ENCODE peak calls at places on chromosomes 1 and 21, in four cellular contexts. B is upper lobe of left lung, M is tibial nerve, Z is suprapubic skin. A is an unnamed sample.

GRCh38 chr1:164092603-164093353 is 466.2 kb upstream of the PBX1 start:
- DNase-seq in B (no peak), M (no peak), Z (no peak), A (peak)

GRCh38 chr1:115807723-115808122 is 33.2 kb downstream of the NHLH2 start:
- DNase-seq in B (no peak), M (peak), Z (no peak), A (peak)

GRCh38 chr1:165455111-165455510 is 10.2 kb upstream of the RXRG start:
- DNase-seq in B (no peak), M (no peak), Z (no peak), A (no peak)

GRCh38 chr1:223258751-223259177 is 105.2 kb downstream of the SUSD4 start:
- DNase-seq in B (no peak), M (no peak), Z (no peak), A (no peak)

GRCh38 chr1:201311356-201312011 is 28.2 kb downstream of the PKP1 start:
- DNase-seq in B (no peak), M (no peak), Z (no peak), A (no peak)

GRCh38 chr1:17885663-17886062 is 130.5 kb downstream of the ACTL8 start:
- DNase-seq in B (no peak), M (no peak), Z (peak), A (no peak)

GRCh38 chr1:115130786-115131185 is 41.5 kb upstream of the TSPAN2 start:
- DNase-seq in B (no peak), M (no peak), Z (no peak), A (no peak)

GRCh38 chr1:59673575-59674467 is 140.9 kb upstream of the HOOK1 start:
- DNase-seq in B (peak), M (no peak), Z (no peak), A (peak)

GRCh38 chr1:161834967-161835366 is 68.8 kb downstream of the ATF6 start:
- DNase-seq in B (no peak), M (no peak), Z (no peak), A (no peak)

GRCh38 chr1:177170756-177171535 is at the start of gene BRINP2:
- DNase-seq in B (peak), M (no peak), Z (no peak), A (peak)

GRCh38 chr1:183039985-183040447 is 16.8 kb downstream of the LAMC1 start:
- DNase-seq in B (no peak), M (no peak), Z (no peak), A (no peak)

GRCh38 chr21:36722370-36723368 is 23.8 kb downstream of the SIM2 start:
- DNase-seq in B (no peak), M (no peak), Z (peak), A (no peak)

GRCh38 chr21:46304955-46305354 is 18.7 kb downstream of the C21orf58 start:
- DNase-seq in B (no peak), M (no peak), Z (no peak), A (no peak)

GRCh38 chr1:101237229-101237837 is 514 bp downstream of the S1PR1 start:
- DNase-seq in B (no peak), M (no peak), Z (no peak), A (no peak)

GRCh38 chr1:6612641-6613360 is 730 bp upstream of the PHF13 start:
- DNase-seq in B (no peak), M (peak), Z (peak), A (peak)

GRCh38 chr1:75188892-75189291 is 54.7 kb downstream of the LHX8 start:
- DNase-seq in B (no peak), M (no peak), Z (no peak), A (no peak)

GRCh38 chr21:40846057-40846456 is 901 bp downstream of the DSCAM start:
- DNase-seq in B (no peak), M (no peak), Z (no peak), A (no peak)

GRCh38 chr21:33908760-33909159 is 6.8 kb downstream of the ATP5PO start:
- DNase-seq in B (no peak), M (no peak), Z (no peak), A (no peak)

GRCh38 chr1:70714149-70714548 is 303.1 kb downstream of the CTH start:
- DNase-seq in B (no peak), M (no peak), Z (no peak), A (no peak)

GRCh38 chr1:245489838-245490237 is 335.1 kb downstream of the KIF26B start:
- DNase-seq in B (no peak), M (no peak), Z (no peak), A (no peak)

GRCh38 chr1:90726716-90727480 is 9.8 kb upstream of the BARHL2 start:
- DNase-seq in B (peak), M (no peak), Z (peak), A (no peak)

GRCh38 chr1:28045777-28046176 is 42.6 kb downstream of the EYA3 start:
- DNase-seq in B (no peak), M (no peak), Z (no peak), A (no peak)

GRCh38 chr1:204520834-204521709 is 4.9 kb downstream of the MDM4 start:
- DNase-seq in B (no peak), M (no peak), Z (no peak), A (peak)

GRCh38 chr1:59521456-59521855 is 224.6 kb downstream of the FGGY start:
- DNase-seq in B (no peak), M (no peak), Z (no peak), A (no peak)

GRCh38 chr1:6460349-6461236 is 5.4 kb downstream of the TNFRSF25 start:
- DNase-seq in B (no peak), M (no peak), Z (no peak), A (no peak)

GRCh38 chr1:181127898-181128453 is 39.5 kb downstream of the IER5 start:
- DNase-seq in B (no peak), M (no peak), Z (no peak), A (no peak)

GRCh38 chr1:175521265-175522040 is 221.9 kb downstream of the TNR start:
- DNase-seq in B (no peak), M (no peak), Z (no peak), A (peak)

GRCh38 chr1:54170961-54171460 is 18.2 kb upstream of the CDCP2 start:
- DNase-seq in B (no peak), M (no peak), Z (no peak), A (no peak)

GRCh38 chr1:89873757-89874156 is 52.9 kb downstream of the LRRC8D start:
- DNase-seq in B (no peak), M (no peak), Z (no peak), A (no peak)

GRCh38 chr1:93638981-93639380 is 42.7 kb downstream of the BCAR3 start:
- DNase-seq in B (no peak), M (no peak), Z (no peak), A (no peak)

GRCh38 chr1:222843434-222844107 is 28.7 kb downstream of the DISP1 start:
- DNase-seq in B (no peak), M (no peak), Z (no peak), A (no peak)

GRCh38 chr1:204927673-204928641 is 57.3 kb downstream of the NFASC start:
- DNase-seq in B (no peak), M (no peak), Z (no peak), A (no peak)

GRCh38 chr1:165712764-165713163 is 14.4 kb upstream of the ALDH9A1 start:
- DNase-seq in B (no peak), M (no peak), Z (no peak), A (no peak)

GRCh38 chr1:212284332-212284743 is 872 bp upstream of the PPP2R5A start:
- DNase-seq in B (no peak), M (peak), Z (no peak), A (no peak)

GRCh38 chr1:159211331-159212136 is 6.9 kb downstream of the ACKR1 start:
- DNase-seq in B (no peak), M (peak), Z (no peak), A (peak)

GRCh38 chr1:152186556-152187285 is 27.7 kb upstream of the RPTN start:
- DNase-seq in B (no peak), M (no peak), Z (no peak), A (no peak)

GRCh38 chr1:171883844-171884243 is 42.5 kb downstream of the DNM3 start:
- DNase-seq in B (no peak), M (no peak), Z (no peak), A (no peak)

DNA sequence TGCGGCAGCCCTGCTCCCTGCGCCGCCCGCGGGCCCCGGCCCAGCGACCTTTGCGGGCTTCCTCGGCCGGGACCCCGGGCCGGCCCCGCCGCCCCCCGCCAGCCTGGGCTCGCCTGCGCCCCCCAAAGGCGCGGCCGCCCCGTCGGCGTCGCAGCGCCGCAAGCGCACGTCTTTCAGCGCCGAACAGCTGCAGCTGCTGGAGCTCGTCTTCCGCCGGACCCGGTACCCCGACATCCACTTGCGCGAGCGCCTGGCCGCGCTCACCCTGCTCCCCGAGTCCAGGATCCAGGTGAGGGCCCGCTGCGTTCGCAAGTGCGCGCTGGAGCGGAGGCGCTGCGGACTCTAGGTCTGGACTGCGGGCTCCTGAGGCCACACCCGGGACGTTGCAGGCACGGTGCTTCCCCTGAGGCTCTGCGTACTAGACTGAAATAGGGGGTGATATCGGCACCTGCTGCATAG is 351 bp downstream of the MIXL1 start:
- DNase-seq in B (peak), M (no peak), Z (no peak), A (peak)
- TF ChIP-seq CTCF in B (no peak), M (no peak), Z (no peak), A (no peak)

GRCh38 chr1:26907071-26907922 is 6.5 kb downstream of the NR0B2 start:
- DNase-seq in B (no peak), M (no peak), Z (no peak), A (peak)
- H3K27ac ChIP-seq in B (no peak), M (no peak), Z (no peak), A (no peak)

GRCh38 chr1:1482856-1483255 is 11.3 kb downstream of the ATAD3B start:
- DNase-seq in B (no peak), M (no peak), Z (no peak), A (no peak)
- TF ChIP-seq EP300 in B (no peak), M (no peak), Z (no peak), A (no peak)

DNA sequence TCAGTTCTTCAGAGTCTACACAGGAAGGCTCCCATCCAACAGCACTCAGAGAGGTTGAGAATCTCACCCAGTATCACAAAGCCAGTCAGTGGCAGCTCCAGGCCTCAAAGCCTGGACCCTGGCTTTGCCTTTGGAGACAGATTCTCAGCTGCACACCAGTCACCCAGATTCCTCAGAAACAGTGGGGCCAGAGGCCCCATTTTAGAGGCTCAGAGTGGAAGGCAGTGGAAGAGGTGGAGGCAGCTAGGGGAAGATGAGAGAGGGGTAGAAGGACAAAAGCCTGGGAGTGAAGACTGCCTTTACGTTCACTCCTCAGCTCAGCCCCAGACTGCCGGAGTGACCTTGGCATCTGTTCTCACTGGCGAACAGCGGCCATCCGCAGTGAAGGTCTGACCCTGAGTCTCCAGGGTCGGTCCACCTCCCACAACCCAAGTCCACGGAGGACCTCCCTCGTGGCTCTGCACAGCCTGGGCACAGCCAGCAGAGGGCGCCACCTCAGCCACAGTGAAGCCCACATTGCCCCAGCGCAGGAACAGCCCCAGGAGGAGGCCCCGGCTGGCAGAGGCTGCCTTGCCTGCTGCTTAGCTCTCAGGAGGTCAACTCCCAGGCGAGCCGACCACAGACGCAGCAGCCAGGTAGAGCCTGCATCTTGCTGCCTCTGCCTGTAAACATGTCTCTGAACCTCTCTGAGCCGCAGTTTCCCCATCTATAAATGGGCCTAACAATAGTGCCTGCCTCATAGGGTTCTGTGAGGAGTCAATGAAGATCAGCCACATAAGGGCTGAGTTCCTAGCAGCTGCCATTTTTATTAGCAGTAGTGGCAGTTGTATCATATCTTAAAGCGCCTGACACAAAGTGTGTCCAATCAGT is 5.9 kb upstream of the FNDC5 start:
- DNase-seq in B (peak), M (no peak), Z (no peak), A (peak)
- TF ChIP-seq CTCF in B (peak), M (peak), Z (peak), A (peak)

GRCh38 chr1:168261390-168261789 is 19.3 kb upstream of the TBX19 start:
- DNase-seq in B (no peak), M (no peak), Z (no peak), A (no peak)

GRCh38 chr1:168260393-168260792 is 20.3 kb upstream of the TBX19 start:
- DNase-seq in B (no peak), M (no peak), Z (no peak), A (no peak)

GRCh38 chr1:168257397-168257796 is 23.3 kb upstream of the TBX19 start:
- DNase-seq in B (no peak), M (no peak), Z (no peak), A (no peak)

GRCh38 chr1:168256164-168256563 is 24.5 kb upstream of the TBX19 start:
- DNase-seq in B (no peak), M (no peak), Z (no peak), A (no peak)

DNA sequence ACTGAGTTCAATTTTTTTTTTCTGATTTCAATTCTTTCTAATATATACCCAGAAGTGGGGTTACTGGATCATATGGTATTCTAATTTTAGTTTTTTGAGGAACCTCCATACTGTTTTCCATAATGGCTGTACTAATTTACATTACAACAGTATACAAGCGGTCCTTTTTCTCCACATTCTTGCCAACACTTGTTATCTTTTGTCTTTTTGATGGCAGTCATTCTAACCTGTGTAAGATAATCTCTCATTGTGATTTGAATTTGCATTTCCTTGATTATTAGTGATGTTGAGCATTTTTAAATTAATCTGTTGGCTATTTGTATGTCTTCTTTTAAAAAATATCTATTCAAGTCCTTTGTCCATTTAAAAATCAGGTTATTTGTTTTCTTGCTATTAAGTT is 21.1 kb upstream of the TBX19 start:
- DNase-seq in B (no peak), M (no peak), Z (no peak), A (no peak)
- H3K27ac ChIP-seq in B (no peak), M (no peak), Z (no peak), A (no peak)

GRCh38 chr1:209755926-209756607 is at the start of gene TRAF3IP3:
- DNase-seq in B (no peak), M (no peak), Z (peak), A (peak)

GRCh38 chr1:209761021-209761635 is 5.3 kb downstream of the TRAF3IP3 start:
- DNase-seq in B (no peak), M (no peak), Z (no peak), A (no peak)

GRCh38 chr1:209756608-209757445 is 974 bp downstream of the TRAF3IP3 start:
- DNase-seq in B (no peak), M (no peak), Z (peak), A (peak)

GRCh38 chr1:209758360-209758759 is 2.5 kb downstream of the TRAF3IP3 start:
- DNase-seq in B (no peak), M (no peak), Z (no peak), A (no peak)

GRCh38 chr1:209759829-209760359 is 4.0 kb downstream of the TRAF3IP3 start:
- DNase-seq in B (peak), M (no peak), Z (no peak), A (no peak)
- TF ChIP-seq EP300 in B (no peak), M (no peak), Z (no peak), A (no peak)

GRCh38 chr1:29416267-29416666 is 179.9 kb downstream of the PTPRU start:
- DNase-seq in B (no peak), M (no peak), Z (no peak), A (no peak)
- TF ChIP-seq CTCF in B (no peak), M (no peak), Z (no peak), A (no peak)

GRCh38 chr1:109298666-109299086 is 8.1 kb downstream of the MYBPHL start:
- DNase-seq in B (no peak), M (peak), Z (no peak), A (no peak)
- H3K27ac ChIP-seq in B (peak), M (peak), Z (peak), A (peak)

DNA sequence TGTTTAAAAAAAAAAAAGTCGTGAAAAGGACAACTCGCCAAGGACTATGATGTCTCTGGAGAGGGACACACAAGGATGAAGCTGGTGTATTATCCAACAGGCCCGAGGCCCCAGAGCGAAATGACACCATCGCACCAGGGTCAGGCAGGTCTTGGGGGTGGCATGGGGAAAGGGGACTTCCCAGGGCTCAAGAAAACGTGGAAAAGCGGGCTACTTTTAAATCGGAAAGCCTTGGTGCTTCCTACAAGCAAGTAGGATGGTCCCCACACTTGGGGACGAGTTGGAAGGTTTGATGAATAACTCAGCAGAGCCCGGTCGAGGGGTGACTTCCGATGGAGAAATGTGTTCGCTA is 505 bp upstream of the GNPAT start:
- DNase-seq in B (no peak), M (peak), Z (no peak), A (no peak)
- TF ChIP-seq EP300 in B (no peak), M (no peak), Z (no peak), A (no peak)

DNA sequence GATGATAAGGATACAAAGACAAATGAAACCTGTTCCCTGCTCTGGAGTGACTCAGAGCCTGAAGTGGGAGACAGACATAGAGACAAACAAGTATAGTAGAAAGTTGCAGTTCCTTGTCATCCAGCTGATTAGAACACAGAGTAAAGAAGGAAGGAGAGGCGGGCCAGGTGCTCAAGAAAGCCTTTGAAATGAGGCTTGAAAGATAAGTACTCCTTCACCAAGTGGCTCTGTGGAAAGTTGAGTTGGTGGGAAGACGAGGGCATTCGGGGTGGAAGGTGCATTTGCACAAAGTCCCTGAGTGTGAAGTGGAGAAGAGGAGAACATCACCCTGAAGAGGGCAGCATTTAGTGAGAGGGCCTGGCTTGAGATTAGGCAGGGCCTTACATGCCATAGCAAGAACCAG is 17.0 kb downstream of the MARK1 start:
- DNase-seq in B (no peak), M (no peak), Z (no peak), A (no peak)
- TF ChIP-seq CTCF in B (no peak), M (no peak), Z (no peak), A (no peak)